ENCODE peak calls at places on chromosomes 6 and 20, in six cellular contexts. H, N, P, E, I and T are unnamed samples.

GRCh38 chr6:72622094-72622540 is 253 bp downstream of the KCNQ5 start:
- DNase-seq in I (peak), N (peak), H (peak), P (no peak), E (no peak), T (peak)

GRCh38 chr20:728022-728944 is 40.0 kb downstream of the SLC52A3 start:
- DNase-seq in N (no peak), E (peak), P (peak), I (peak), H (peak), T (peak)

GRCh38 chr6:25384967-25385366 is 105.8 kb downstream of the CARMIL1 start:
- DNase-seq in E (no peak), N (no peak), P (no peak), I (no peak), H (no peak), T (no peak)

GRCh38 chr6:52162940-52163908 is 23.0 kb upstream of the IL17A start:
- DNase-seq in H (peak), I (no peak), E (no peak), P (no peak), N (no peak), T (peak)

GRCh38 chr20:14612389-14612788 is 275.0 kb upstream of the FLRT3 start:
- DNase-seq in E (no peak), N (no peak), P (no peak), H (no peak), I (no peak), T (no peak)

GRCh38 chr6:10418361-10418861 is 3.5 kb upstream of the TFAP2A start:
- DNase-seq in N (no peak), I (no peak), H (no peak), E (no peak), P (no peak), T (no peak)

GRCh38 chr20:45925821-45926506 is 8.5 kb upstream of the PCIF1 start:
- DNase-seq in N (no peak), P (no peak), E (no peak), I (no peak), H (no peak), T (no peak)

GRCh38 chr6:7846971-7847818 is 63.4 kb downstream of the TXNDC5 start:
- DNase-seq in H (no peak), E (no peak), P (no peak), I (no peak), N (no peak), T (no peak)

GRCh38 chr6:48378874-48379407 is 267.9 kb upstream of the PTCHD4 start:
- DNase-seq in N (no peak), I (no peak), P (no peak), E (no peak), H (no peak), T (no peak)

GRCh38 chr20:22531056-22531615 is 53.2 kb downstream of the FOXA2 start:
- DNase-seq in E (no peak), N (no peak), H (no peak), I (no peak), P (no peak), T (no peak)

GRCh38 chr6:159828074-159828473 is 28.0 kb downstream of the PNLDC1 start:
- DNase-seq in E (no peak), H (no peak), P (no peak), I (no peak), N (no peak), T (no peak)

GRCh38 chr6:128024976-128025375 is 124.1 kb upstream of the THEMIS start:
- DNase-seq in P (no peak), E (no peak), I (no peak), N (no peak), H (no peak), T (no peak)

GRCh38 chr20:12057778-12058177 is 140.1 kb downstream of the BTBD3 start:
- DNase-seq in E (no peak), P (no peak), I (no peak), N (no peak), H (no peak), T (no peak)

GRCh38 chr20:41318271-41318649 is 729 bp upstream of the ZHX3 start:
- DNase-seq in H (peak), N (no peak), P (no peak), I (no peak), E (no peak), T (no peak)

GRCh38 chr6:138818496-138819194 is 22.8 kb downstream of the ECT2L start:
- DNase-seq in N (no peak), I (no peak), P (no peak), H (no peak), E (no peak), T (no peak)

GRCh38 chr20:43191946-43192847 is 2.5 kb upstream of the PTPRT start:
- DNase-seq in I (peak), P (no peak), E (no peak), N (no peak), H (peak), T (no peak)

GRCh38 chr20:48482790-48483189 is 345.0 kb downstream of the PREX1 start:
- DNase-seq in I (no peak), P (no peak), N (no peak), H (no peak), E (no peak), T (no peak)